ENCODE peak calls at places on chromosome X, in four cellular contexts. One of them, this sample, is unnamed.

GRCh38 chrX:9885150-9885549 is 82.0 kb upstream of the CLDN34 start:
- DNase-seq in upper lobe of left lung: peak; percentile 82
- DNase-seq in sigmoid colon: no peak
- DNase-seq in SK-N-SH: peak; percentile 67
- DNase-seq in this sample: no peak

GRCh38 chrX:46072372-46072771 is 472.8 kb downstream of the ZNF674 start:
- DNase-seq in upper lobe of left lung: no peak
- DNase-seq in SK-N-SH: no peak
- DNase-seq in sigmoid colon: no peak
- DNase-seq in this sample: no peak

GRCh38 chrX:105190252-105190853 is 30.1 kb downstream of the TEX13A start:
- DNase-seq in SK-N-SH: peak; percentile 7
- DNase-seq in upper lobe of left lung: no peak
- DNase-seq in sigmoid colon: no peak
- DNase-seq in this sample: no peak

GRCh38 chrX:84469226-84469625 is 33.0 kb downstream of the HDX start:
- DNase-seq in upper lobe of left lung: no peak
- DNase-seq in SK-N-SH: peak; percentile 18
- DNase-seq in sigmoid colon: no peak
- DNase-seq in this sample: no peak

GRCh38 chrX:23756165-23756564 is 13.1 kb upstream of the ACOT9 start:
- DNase-seq in sigmoid colon: peak; percentile 68
- DNase-seq in SK-N-SH: peak; percentile 49
- DNase-seq in upper lobe of left lung: peak; percentile 69
- DNase-seq in this sample: no peak

GRCh38 chrX:136477026-136477425 is 10.7 kb upstream of the BRS3 start:
- DNase-seq in SK-N-SH: peak; percentile 5
- DNase-seq in sigmoid colon: no peak
- DNase-seq in upper lobe of left lung: no peak
- DNase-seq in this sample: no peak

GRCh38 chrX:18677140-18677834 is 5.4 kb upstream of the RS1 start:
- DNase-seq in sigmoid colon: no peak
- DNase-seq in upper lobe of left lung: no peak
- DNase-seq in SK-N-SH: no peak
- DNase-seq in this sample: no peak

GRCh38 chrX:132463411-132463810 is 25.4 kb downstream of the MBNL3 start:
- DNase-seq in SK-N-SH: peak; percentile 6
- DNase-seq in upper lobe of left lung: no peak
- DNase-seq in sigmoid colon: no peak
- DNase-seq in this sample: no peak

DNA sequence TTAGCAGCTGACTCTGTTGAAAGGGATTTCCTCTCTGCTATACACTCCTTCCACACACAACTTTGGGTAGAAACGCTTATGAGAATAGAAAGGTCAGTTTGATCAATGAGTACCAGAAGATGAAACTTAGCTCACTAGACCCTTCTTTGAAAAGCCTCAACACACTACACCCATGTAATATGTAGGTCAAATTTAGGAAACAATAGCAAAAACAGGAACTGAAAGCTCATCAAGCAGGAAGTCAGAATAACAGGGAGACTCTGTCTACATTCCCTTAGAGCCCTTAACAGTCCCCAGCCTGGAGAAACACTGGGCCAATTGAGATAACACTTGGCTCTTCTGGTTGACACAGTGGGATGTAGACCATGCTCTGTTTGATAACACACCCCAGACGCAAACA is 30.7 kb downstream of the SRPX2 start:
- DNase-seq in sigmoid colon: no peak
- DNase-seq in upper lobe of left lung: no peak
- DNase-seq in SK-N-SH: no peak
- DNase-seq in this sample: no peak
- H3K4me3 ChIP-seq in sigmoid colon: no peak overlapping the region
- H3K4me3 ChIP-seq in upper lobe of left lung: no peak overlapping the region
- H3K4me3 ChIP-seq in SK-N-SH: no peak overlapping the region
- H3K4me3 ChIP-seq in this sample: no peak overlapping the region

GRCh38 chrX:71215335-71215912 is 7.6 kb upstream of the GJB1 start:
- DNase-seq in SK-N-SH: no peak
- DNase-seq in upper lobe of left lung: no peak
- DNase-seq in sigmoid colon: no peak
- DNase-seq in this sample: no peak
- H3K4me1 ChIP-seq in SK-N-SH: no peaks in the 10 kb centered on the region
- H3K4me1 ChIP-seq in upper lobe of left lung: no peaks in the 10 kb centered on the region
- H3K4me1 ChIP-seq in sigmoid colon: no peaks in the 10 kb centered on the region
- H3K4me1 ChIP-seq in this sample: no peaks in the 10 kb centered on the region

GRCh38 chrX:64925480-64925879 is 50.8 kb downstream of the ZC4H2 start:
- DNase-seq in upper lobe of left lung: no peak
- DNase-seq in sigmoid colon: no peak
- DNase-seq in SK-N-SH: no peak
- DNase-seq in this sample: no peak
- TF ChIP-seq POLR2AphosphoS5 in upper lobe of left lung: no peak
- TF ChIP-seq POLR2AphosphoS5 in sigmoid colon: no peak
- TF ChIP-seq POLR2AphosphoS5 in SK-N-SH: no peak
- TF ChIP-seq POLR2AphosphoS5 in this sample: no peak

GRCh38 chrX:25015486-25016360 is at the start of gene ARX:
- DNase-seq in sigmoid colon: no peak
- DNase-seq in upper lobe of left lung: peak; percentile 38
- DNase-seq in SK-N-SH: peak; percentile 90
- DNase-seq in this sample: no peak
- H3K4me3 ChIP-seq in sigmoid colon: no peak within 1 kb of the TSS
- H3K4me3 ChIP-seq in upper lobe of left lung: no peak within 1 kb of the TSS
- H3K4me3 ChIP-seq in SK-N-SH: no peak within 1 kb of the TSS
- H3K4me3 ChIP-seq in this sample: no peak within 1 kb of the TSS

This sample was measured in breast epithelium.